ENCODE peak calls at places on chromosomes 12 and 14, in nine cellular contexts. E, A, L, H, C, D, X, R and Q are unnamed samples.

GRCh38 chr12:31874961-31875608 is 84.1 kb upstream of the RESF1 start:
- DNase-seq in A (no peak), H (peak), R (peak), X (no peak), E (peak), D (peak), L (no peak), C (peak), Q (no peak)

GRCh38 chr14:60968671-60969070 is 12.2 kb downstream of the TRMT5 start:
- DNase-seq in X (no peak), C (no peak), L (no peak), H (no peak), D (no peak), R (no peak), A (no peak), E (no peak), Q (no peak)

GRCh38 chr12:1300460-1300859 is 293.9 kb downstream of the FBXL14 start:
- DNase-seq in D (no peak), H (no peak), R (no peak), E (no peak), L (no peak), A (no peak), C (no peak), X (no peak), Q (no peak)

GRCh38 chr12:19397534-19397933 is 41.8 kb upstream of the AEBP2 start:
- DNase-seq in A (no peak), L (no peak), E (no peak), R (no peak), X (no peak), D (no peak), C (no peak), H (no peak), Q (no peak)

GRCh38 chr12:92337128-92337527 is 191.5 kb upstream of the BTG1 start:
- DNase-seq in H (no peak), C (no peak), A (no peak), E (no peak), R (no peak), X (no peak), L (no peak), D (no peak), Q (no peak)

GRCh38 chr12:64633940-64634337 is 23.6 kb downstream of the RASSF3 start:
- DNase-seq in R (peak), H (peak), X (no peak), C (peak), E (peak), A (no peak), L (no peak), D (peak), Q (no peak)

GRCh38 chr12:3098436-3098835 is 21.3 kb downstream of the TSPAN9 start:
- DNase-seq in L (no peak), C (no peak), A (no peak), H (no peak), R (no peak), D (no peak), E (no peak), X (no peak), Q (no peak)

GRCh38 chr12:102917026-102917787 is at the start of gene PAH:
- DNase-seq in C (peak), A (peak), R (no peak), D (no peak), H (no peak), E (peak), X (no peak), L (no peak), Q (no peak)

GRCh38 chr14:69038449-69039286 is 59.6 kb upstream of the ACTN1 start:
- DNase-seq in E (peak), X (no peak), C (no peak), A (peak), L (no peak), D (no peak), H (peak), R (no peak), Q (no peak)

GRCh38 chr14:100778951-100779690 is 46.8 kb upstream of the MEG3 start:
- DNase-seq in X (no peak), A (no peak), H (no peak), C (no peak), L (no peak), R (no peak), D (no peak), E (no peak), Q (no peak)

GRCh38 chr14:92930737-92931602 is 8.0 kb downstream of the CHGA start:
- DNase-seq in H (no peak), E (no peak), L (no peak), A (no peak), X (no peak), D (no peak), R (no peak), C (no peak), Q (no peak)

GRCh38 chr12:69189378-69189978 is 49.9 kb upstream of the CPSF6 start:
- DNase-seq in R (no peak), H (no peak), C (no peak), L (no peak), E (no peak), A (peak), X (no peak), D (no peak), Q (no peak)

GRCh38 chr14:96130391-96130790 is 74.2 kb upstream of the BDKRB2 start:
- DNase-seq in H (no peak), L (no peak), X (no peak), R (no peak), C (no peak), D (no peak), A (no peak), E (no peak), Q (no peak)
- H3K27ac ChIP-seq in H (no peak), L (no peak), X (no peak), R (no peak), C (no peak), D (no peak), A (no peak), E (no peak), Q (no peak)

DNA sequence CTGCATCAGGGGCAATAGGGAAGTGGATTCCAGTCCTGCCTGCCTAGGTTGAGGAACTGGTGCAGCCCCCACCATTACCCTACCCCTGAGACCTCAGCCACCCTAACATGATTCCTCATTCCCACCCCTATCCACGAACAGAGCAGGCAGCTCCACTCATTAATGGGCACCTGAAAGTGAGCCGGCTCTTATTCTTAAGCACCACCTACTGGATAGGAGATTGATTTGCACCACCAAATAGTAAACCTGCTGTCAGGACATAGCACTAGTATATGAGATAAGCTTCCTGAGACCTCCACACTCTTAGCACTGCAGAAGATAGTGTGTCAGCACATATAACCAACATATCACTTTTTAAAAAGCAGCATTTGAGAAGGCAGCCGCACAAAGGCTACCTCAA is 573.2 kb downstream of the SOX5 start:
- DNase-seq in L (no peak), E (peak), X (no peak), R (no peak), D (no peak), C (no peak), A (peak), H (no peak), Q (no peak)
- H3K27ac ChIP-seq in L (no peak), E (no peak), X (no peak), R (no peak), D (no peak), C (no peak), A (no peak), H (no peak), Q (no peak)

GRCh38 chr14:103247169-103247606 is 86.8 kb upstream of the EIF5 start:
- DNase-seq in A (no peak), E (peak), D (no peak), L (no peak), C (no peak), X (no peak), R (no peak), H (peak), Q (no peak)
- H3K27ac ChIP-seq in A (no peak), E (no peak), D (no peak), L (no peak), C (no peak), X (no peak), R (no peak), H (no peak), Q (no peak)

GRCh38 chr14:51545396-51545795 is 106.3 kb upstream of the FRMD6 start:
- DNase-seq in A (no peak), E (no peak), H (no peak), D (no peak), L (no peak), X (no peak), R (no peak), C (no peak), Q (no peak)
- H3K27ac ChIP-seq in A (no peak), E (no peak), H (no peak), D (no peak), L (no peak), X (no peak), R (no peak), C (no peak), Q (no peak)

DNA sequence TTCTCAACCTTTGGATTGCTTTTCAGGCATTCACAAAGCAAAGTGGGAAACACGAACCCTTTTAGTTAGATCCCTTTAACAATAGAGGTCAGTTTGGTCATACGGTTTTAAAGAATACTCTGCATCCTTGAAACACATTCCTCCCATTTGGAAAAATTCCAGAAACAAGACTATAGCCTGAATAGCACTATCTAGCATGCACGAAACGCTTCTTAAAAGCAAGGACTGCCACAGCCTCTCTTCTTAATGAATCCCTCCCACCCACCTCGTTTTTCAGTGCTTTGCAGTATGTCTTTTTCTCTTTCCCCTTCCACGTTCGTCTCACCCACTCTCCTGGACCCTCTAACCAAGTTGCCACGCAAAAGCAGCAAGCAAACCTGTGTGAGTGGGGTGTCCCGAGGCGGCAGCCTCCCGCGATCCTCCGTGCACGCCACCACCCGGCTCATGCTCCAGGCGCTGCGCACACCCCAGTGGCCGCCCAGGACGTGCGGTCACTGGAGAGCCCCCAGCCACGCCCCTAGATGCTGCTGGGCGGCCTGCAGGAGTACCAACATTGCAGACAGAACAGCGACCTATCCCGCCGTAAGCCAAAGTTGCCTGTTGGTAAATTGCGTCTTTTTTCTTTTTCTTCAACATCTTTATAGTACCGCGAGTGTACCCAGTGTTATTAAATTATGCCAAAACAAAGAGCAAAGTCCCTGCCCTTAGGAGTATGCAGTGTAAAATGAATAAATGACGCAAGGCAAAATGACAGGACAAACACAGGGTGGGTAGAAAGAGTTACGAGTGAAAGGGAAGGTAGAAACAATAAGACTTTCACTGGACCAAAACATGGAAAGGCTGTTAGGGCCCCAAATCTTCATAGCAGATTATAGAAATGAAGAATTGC is at the start of gene SLC38A4:
- DNase-seq in D (peak), L (no peak), A (peak), R (no peak), H (peak), C (no peak), E (peak), X (no peak), Q (no peak)
- H3K27ac ChIP-seq in D (peak), L (no peak), A (no peak), R (no peak), H (no peak), C (no peak), E (no peak), X (no peak), Q (no peak)

GRCh38 chr12:109664402-109664801 is 49.2 kb upstream of the FAM222A start:
- DNase-seq in L (no peak), X (no peak), D (no peak), A (no peak), R (no peak), C (no peak), H (no peak), E (no peak), Q (no peak)

GRCh38 chr12:109670647-109671046 is 43.0 kb upstream of the FAM222A start:
- DNase-seq in D (no peak), H (no peak), R (no peak), L (no peak), X (no peak), E (no peak), C (no peak), A (peak), Q (no peak)

GRCh38 chr12:109671482-109671881 is 42.1 kb upstream of the FAM222A start:
- DNase-seq in D (no peak), X (no peak), H (no peak), A (no peak), L (no peak), C (no peak), R (no peak), E (no peak), Q (no peak)

GRCh38 chr12:109663766-109664165 is 49.9 kb upstream of the FAM222A start:
- DNase-seq in R (no peak), C (no peak), X (no peak), H (no peak), A (no peak), D (no peak), E (no peak), L (no peak), Q (no peak)

DNA sequence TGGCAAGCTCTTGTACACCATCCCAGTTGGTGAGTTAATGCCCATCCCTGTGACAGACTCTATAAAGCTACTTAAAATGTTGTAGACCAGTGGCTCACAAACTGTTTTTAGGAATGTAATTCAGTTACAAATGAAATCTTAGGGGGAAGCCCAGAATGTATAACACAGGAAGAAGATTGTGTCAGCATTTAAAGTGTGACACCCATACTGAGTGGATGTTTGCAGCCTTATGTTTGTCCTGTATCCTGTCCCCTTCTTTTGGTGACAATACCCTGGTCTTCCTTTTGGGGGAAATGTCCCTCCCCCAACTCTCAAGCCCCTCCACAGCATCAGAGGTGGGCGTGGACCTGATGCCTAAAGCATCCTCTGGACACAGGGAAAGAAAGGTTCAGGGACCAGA is 47.6 kb upstream of the FAM222A start:
- DNase-seq in D (no peak), A (no peak), E (no peak), L (no peak), R (no peak), H (no peak), C (no peak), X (no peak), Q (no peak)
- H3K27ac ChIP-seq in D (no peak), A (no peak), E (no peak), L (no peak), R (no peak), H (no peak), C (no peak), X (no peak), Q (no peak)